ENCODE peak calls at places on chromosomes 2 and 18, in eight cellular contexts. One of them, this sample, is unnamed.

GRCh38 chr2:2646312-2647051 is 315.4 kb upstream of the MYT1L start:
- DNase-seq in GM12865: no peak
- DNase-seq in progenitor cell of endocrine pancreas: no peak
- DNase-seq in endothelial cell: no peak
- DNase-seq in mucosa of descending colon: no peak
- DNase-seq in left lung: no peak
- DNase-seq in AG09309: no peak
- DNase-seq in Calu3: no peak
- DNase-seq in this sample: peak

GRCh38 chr2:8517850-8518480 is 163.9 kb upstream of the ID2 start:
- DNase-seq in endothelial cell: no peak
- DNase-seq in left lung: no peak
- DNase-seq in AG09309: no peak
- DNase-seq in progenitor cell of endocrine pancreas: no peak
- DNase-seq in Calu3: no peak
- DNase-seq in mucosa of descending colon: no peak
- DNase-seq in GM12865: no peak
- DNase-seq in this sample: no peak

GRCh38 chr2:180892081-180892480 is 88.3 kb upstream of the UBE2E3 start:
- DNase-seq in progenitor cell of endocrine pancreas: no peak
- DNase-seq in Calu3: no peak
- DNase-seq in GM12865: no peak
- DNase-seq in mucosa of descending colon: no peak
- DNase-seq in AG09309: no peak
- DNase-seq in endothelial cell: no peak
- DNase-seq in left lung: no peak
- DNase-seq in this sample: no peak

GRCh38 chr2:237866119-237866621 is 6.7 kb downstream of the RAMP1 start:
- DNase-seq in GM12865: no peak
- DNase-seq in endothelial cell: no peak
- DNase-seq in progenitor cell of endocrine pancreas: no peak
- DNase-seq in mucosa of descending colon: no peak
- DNase-seq in left lung: no peak
- DNase-seq in Calu3: peak
- DNase-seq in AG09309: no peak
- DNase-seq in this sample: no peak

GRCh38 chr2:159064446-159065301 is 96.2 kb downstream of the TANC1 start:
- DNase-seq in Calu3: peak
- DNase-seq in AG09309: peak
- DNase-seq in mucosa of descending colon: no peak
- DNase-seq in progenitor cell of endocrine pancreas: no peak
- DNase-seq in GM12865: no peak
- DNase-seq in endothelial cell: no peak
- DNase-seq in left lung: no peak
- DNase-seq in this sample: no peak

GRCh38 chr2:181420259-181421130 is 36.7 kb upstream of the ITGA4 start:
- DNase-seq in Calu3: no peak
- DNase-seq in left lung: no peak
- DNase-seq in mucosa of descending colon: no peak
- DNase-seq in AG09309: no peak
- DNase-seq in progenitor cell of endocrine pancreas: no peak
- DNase-seq in GM12865: no peak
- DNase-seq in endothelial cell: no peak
- DNase-seq in this sample: no peak

GRCh38 chr2:236164201-236164982 is 3.8 kb downstream of the GBX2 start:
- DNase-seq in GM12865: no peak
- DNase-seq in left lung: no peak
- DNase-seq in Calu3: no peak
- DNase-seq in AG09309: no peak
- DNase-seq in progenitor cell of endocrine pancreas: no peak
- DNase-seq in mucosa of descending colon: no peak
- DNase-seq in endothelial cell: peak
- DNase-seq in this sample: no peak

GRCh38 chr2:240319855-240320560 is 115.5 kb upstream of the GPC1 start:
- DNase-seq in Calu3: peak
- DNase-seq in progenitor cell of endocrine pancreas: no peak
- DNase-seq in endothelial cell: no peak
- DNase-seq in GM12865: no peak
- DNase-seq in AG09309: peak
- DNase-seq in mucosa of descending colon: no peak
- DNase-seq in left lung: no peak
- DNase-seq in this sample: peak

GRCh38 chr18:55775972-55776371 is 188.0 kb upstream of the TCF4 start:
- DNase-seq in AG09309: no peak
- DNase-seq in endothelial cell: no peak
- DNase-seq in mucosa of descending colon: no peak
- DNase-seq in Calu3: no peak
- DNase-seq in left lung: no peak
- DNase-seq in progenitor cell of endocrine pancreas: no peak
- DNase-seq in GM12865: no peak
- DNase-seq in this sample: no peak

DNA sequence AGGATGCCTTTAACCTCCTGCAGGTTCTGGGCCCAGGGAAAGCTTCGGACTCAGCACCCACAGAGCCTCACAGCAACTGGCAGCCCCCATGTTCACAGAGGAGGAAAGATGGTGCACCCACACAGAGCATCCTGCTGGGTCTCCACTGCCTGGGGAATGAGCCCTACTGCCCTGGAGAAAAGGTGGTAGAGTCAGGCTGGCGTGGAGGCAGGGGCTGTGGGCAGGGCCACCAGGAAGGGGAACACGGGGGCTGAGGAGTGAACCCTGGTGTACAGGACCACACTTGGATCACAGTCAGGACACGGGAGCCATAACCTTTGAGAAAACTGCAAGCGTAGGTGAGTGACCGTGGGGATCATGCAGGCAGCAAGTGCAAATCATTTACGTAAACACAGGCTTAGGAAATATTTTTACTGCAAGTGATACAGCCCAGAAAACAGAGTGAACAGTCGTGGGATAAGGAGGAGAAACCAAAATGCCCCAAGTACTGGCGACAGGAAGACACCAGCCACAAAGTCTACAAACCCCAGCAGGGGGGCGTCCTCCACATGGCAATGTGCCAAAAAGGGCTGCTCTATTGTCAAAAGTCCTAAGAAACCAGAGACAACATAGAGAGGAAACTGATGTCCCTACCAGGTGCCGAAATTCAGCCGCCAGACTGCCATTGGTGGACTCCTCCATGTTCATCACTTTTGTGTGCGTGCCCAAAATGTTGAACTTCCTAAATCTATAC is 27.6 kb downstream of the STAT1 start:
- DNase-seq in progenitor cell of endocrine pancreas: no peak
- DNase-seq in left lung: no peak
- DNase-seq in endothelial cell: no peak
- DNase-seq in GM12865: no peak
- DNase-seq in Calu3: no peak
- DNase-seq in mucosa of descending colon: no peak
- DNase-seq in AG09309: no peak
- DNase-seq in this sample: no peak
- TF ChIP-seq CTCF in progenitor cell of endocrine pancreas: no peak
- TF ChIP-seq CTCF in left lung: no peak
- TF ChIP-seq CTCF in endothelial cell: no peak
- TF ChIP-seq CTCF in GM12865: no peak
- TF ChIP-seq CTCF in Calu3: no peak
- TF ChIP-seq CTCF in mucosa of descending colon: no peak
- TF ChIP-seq CTCF in AG09309: no peak
- TF ChIP-seq CTCF in this sample: no peak

GRCh38 chr2:177211602-177212105 is 940 bp upstream of the HNRNPA3 start:
- DNase-seq in progenitor cell of endocrine pancreas: no peak
- DNase-seq in GM12865: no peak
- DNase-seq in endothelial cell: no peak
- DNase-seq in AG09309: no peak
- DNase-seq in Calu3: no peak
- DNase-seq in mucosa of descending colon: no peak
- DNase-seq in left lung: no peak
- DNase-seq in this sample: no peak

GRCh38 chr2:177211148-177211547 is 1.4 kb upstream of the HNRNPA3 start:
- DNase-seq in Calu3: no peak
- DNase-seq in GM12865: no peak
- DNase-seq in AG09309: no peak
- DNase-seq in mucosa of descending colon: no peak
- DNase-seq in endothelial cell: no peak
- DNase-seq in left lung: no peak
- DNase-seq in progenitor cell of endocrine pancreas: no peak
- DNase-seq in this sample: no peak

GRCh38 chr2:177212895-177213856 is 582 bp downstream of the HNRNPA3 start:
- DNase-seq in endothelial cell: peak
- DNase-seq in left lung: peak
- DNase-seq in GM12865: peak
- DNase-seq in mucosa of descending colon: peak
- DNase-seq in AG09309: peak
- DNase-seq in Calu3: peak
- DNase-seq in progenitor cell of endocrine pancreas: peak
- DNase-seq in this sample: peak

GRCh38 chr2:177217247-177217843 is 4.8 kb downstream of the HNRNPA3 start:
- DNase-seq in mucosa of descending colon: no peak
- DNase-seq in progenitor cell of endocrine pancreas: no peak
- DNase-seq in endothelial cell: no peak
- DNase-seq in AG09309: no peak
- DNase-seq in Calu3: no peak
- DNase-seq in GM12865: no peak
- DNase-seq in left lung: no peak
- DNase-seq in this sample: no peak

DNA sequence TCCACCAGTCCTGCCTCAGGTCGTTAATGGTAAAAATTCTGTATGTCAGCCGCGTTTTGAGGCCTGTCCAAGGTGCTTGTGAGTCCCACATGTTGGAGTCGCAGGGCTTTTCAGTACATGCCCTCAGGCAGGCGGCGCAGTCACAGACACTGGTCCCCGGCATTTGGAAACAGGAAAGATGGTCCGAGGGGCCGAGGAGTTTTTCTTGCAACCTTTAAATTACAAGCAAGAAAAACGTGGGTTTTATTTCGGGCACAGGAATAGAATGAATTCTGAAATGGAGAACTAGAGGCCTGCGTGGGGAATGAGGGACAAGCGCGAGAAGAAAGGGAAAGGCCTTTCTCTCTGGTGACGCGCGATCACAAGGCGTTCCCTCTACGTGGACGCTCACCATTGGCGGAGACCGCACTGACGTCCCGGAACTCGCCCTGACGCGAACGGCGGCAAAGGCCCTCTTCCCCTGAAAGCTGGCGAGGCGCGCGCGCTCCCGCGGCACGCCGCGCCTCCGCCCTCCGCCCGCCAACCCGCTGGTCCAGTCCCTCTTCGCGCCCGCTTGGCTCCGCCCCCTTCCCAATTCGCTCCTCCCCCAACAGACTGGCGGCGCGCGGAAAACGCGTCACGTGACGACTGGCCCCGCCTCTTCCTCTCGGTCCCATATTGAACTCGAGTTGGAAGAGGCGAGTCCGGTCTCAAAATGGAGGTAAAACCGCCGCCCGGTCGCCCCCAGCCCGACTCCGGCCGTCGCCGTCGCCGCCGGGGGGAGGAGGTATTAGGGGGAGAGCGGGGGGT is at the start of gene HNRNPA3:
- DNase-seq in endothelial cell: peak
- DNase-seq in AG09309: peak
- DNase-seq in mucosa of descending colon: peak
- DNase-seq in Calu3: peak
- DNase-seq in progenitor cell of endocrine pancreas: peak
- DNase-seq in GM12865: peak
- DNase-seq in left lung: peak
- DNase-seq in this sample: peak
- TF ChIP-seq CTCF in endothelial cell: no peak
- TF ChIP-seq CTCF in AG09309: no peak
- TF ChIP-seq CTCF in mucosa of descending colon: no peak
- TF ChIP-seq CTCF in Calu3: no peak
- TF ChIP-seq CTCF in progenitor cell of endocrine pancreas: peak
- TF ChIP-seq CTCF in GM12865: no peak
- TF ChIP-seq CTCF in left lung: no peak
- TF ChIP-seq CTCF in this sample: no peak

GRCh38 chr2:160491922-160492371 is 1.7 kb downstream of the RBMS1 start:
- DNase-seq in progenitor cell of endocrine pancreas: no peak
- DNase-seq in GM12865: no peak
- DNase-seq in Calu3: no peak
- DNase-seq in AG09309: peak
- DNase-seq in mucosa of descending colon: no peak
- DNase-seq in left lung: no peak
- DNase-seq in endothelial cell: peak
- DNase-seq in this sample: peak

GRCh38 chr2:160486341-160486740 is 7.3 kb downstream of the RBMS1 start:
- DNase-seq in Calu3: no peak
- DNase-seq in GM12865: no peak
- DNase-seq in endothelial cell: no peak
- DNase-seq in AG09309: no peak
- DNase-seq in progenitor cell of endocrine pancreas: no peak
- DNase-seq in mucosa of descending colon: no peak
- DNase-seq in left lung: no peak
- DNase-seq in this sample: no peak

GRCh38 chr2:160490760-160491367 is 2.7 kb downstream of the RBMS1 start:
- DNase-seq in progenitor cell of endocrine pancreas: no peak
- DNase-seq in mucosa of descending colon: no peak
- DNase-seq in AG09309: no peak
- DNase-seq in endothelial cell: no peak
- DNase-seq in left lung: no peak
- DNase-seq in Calu3: no peak
- DNase-seq in GM12865: no peak
- DNase-seq in this sample: no peak

GRCh38 chr2:160492401-160493226 is 993 bp downstream of the RBMS1 start:
- DNase-seq in mucosa of descending colon: peak
- DNase-seq in AG09309: no peak
- DNase-seq in Calu3: peak
- DNase-seq in endothelial cell: peak
- DNase-seq in progenitor cell of endocrine pancreas: peak
- DNase-seq in left lung: peak
- DNase-seq in GM12865: no peak
- DNase-seq in this sample: peak

DNA sequence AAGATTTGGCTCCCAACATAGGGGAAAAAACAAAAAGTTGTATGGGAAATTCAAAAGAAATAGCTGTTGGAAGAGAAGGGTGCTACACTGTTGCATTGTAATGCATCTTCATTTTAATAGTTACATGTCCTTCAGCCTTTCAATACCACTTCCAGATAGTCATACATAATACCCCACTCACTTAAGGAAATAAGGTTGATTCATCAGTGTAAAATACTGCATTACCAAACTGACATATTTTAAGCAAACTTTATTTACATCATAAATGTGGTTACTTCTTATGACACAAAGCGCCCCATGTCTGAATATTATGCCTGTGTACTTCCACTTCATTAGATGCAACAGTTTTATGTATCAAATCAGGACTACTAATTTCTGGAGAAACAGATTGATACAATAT is 4.5 kb downstream of the RBMS1 start:
- DNase-seq in AG09309: no peak
- DNase-seq in endothelial cell: no peak
- DNase-seq in progenitor cell of endocrine pancreas: no peak
- DNase-seq in Calu3: no peak
- DNase-seq in mucosa of descending colon: no peak
- DNase-seq in GM12865: no peak
- DNase-seq in left lung: no peak
- DNase-seq in this sample: no peak
- TF ChIP-seq CTCF in AG09309: no peak
- TF ChIP-seq CTCF in endothelial cell: no peak
- TF ChIP-seq CTCF in progenitor cell of endocrine pancreas: no peak
- TF ChIP-seq CTCF in Calu3: no peak
- TF ChIP-seq CTCF in mucosa of descending colon: no peak
- TF ChIP-seq CTCF in GM12865: no peak
- TF ChIP-seq CTCF in left lung: no peak
- TF ChIP-seq CTCF in this sample: no peak

GRCh38 chr2:129728251-129728972 is 251.1 kb upstream of the RAB6C start:
- DNase-seq in GM12865: no peak
- DNase-seq in progenitor cell of endocrine pancreas: no peak
- DNase-seq in AG09309: no peak
- DNase-seq in Calu3: no peak
- DNase-seq in mucosa of descending colon: no peak
- DNase-seq in endothelial cell: no peak
- DNase-seq in left lung: no peak
- DNase-seq in this sample: no peak
- TF ChIP-seq CTCF in GM12865: no peak
- TF ChIP-seq CTCF in progenitor cell of endocrine pancreas: no peak
- TF ChIP-seq CTCF in AG09309: no peak
- TF ChIP-seq CTCF in Calu3: no peak
- TF ChIP-seq CTCF in mucosa of descending colon: no peak
- TF ChIP-seq CTCF in endothelial cell: no peak
- TF ChIP-seq CTCF in left lung: no peak
- TF ChIP-seq CTCF in this sample: no peak

This sample was measured in RWPE1.